ENCODE peak calls at places on chromosomes 16 and 17, in ten cellular contexts. I, G, R, M, S, L, B, X, Z and J are unnamed samples.

GRCh38 chr16:19555938-19556778 is 655 bp downstream of the VPS35L start:
- DNase-seq in G (no peak), R (peak; percentile 38), M (no peak), Z (no peak), S (no peak), I (peak; percentile 88), B (no peak), X (peak; percentile 27), L (no peak), J (peak; percentile 14)

GRCh38 chr16:85800321-85800669 is 800 bp downstream of the COX4I1 start:
- DNase-seq in R (peak; percentile 13), Z (no peak), M (no peak), L (no peak), I (peak; percentile 23), B (no peak), X (no peak), G (no peak), S (no peak), J (no peak)

GRCh38 chr17:46776298-46777005 is 42.0 kb downstream of the WNT3 start:
- DNase-seq in X (no peak), G (no peak), M (no peak), S (no peak), L (no peak), Z (no peak), R (no peak), I (no peak), B (no peak), J (no peak)

GRCh38 chr16:80369559-80369958 is 171.2 kb upstream of the DYNLRB2 start:
- DNase-seq in B (no peak), M (no peak), L (no peak), X (peak; percentile 39), I (peak; percentile 84), Z (no peak), R (no peak), S (no peak), G (no peak), J (no peak)

GRCh38 chr17:83155128-83156081 is 76.0 kb downstream of the METRNL start:
- DNase-seq in G (no peak), X (no peak), M (peak; percentile 81), Z (peak; percentile 64), S (no peak), L (no peak), I (no peak), B (no peak), R (no peak), J (no peak)

GRCh38 chr16:17803625-17804410 is 333.1 kb upstream of the XYLT1 start:
- DNase-seq in B (no peak), S (no peak), I (no peak), Z (no peak), M (no peak), R (no peak), G (no peak), L (no peak), X (no peak), J (no peak)

GRCh38 chr17:67559381-67559966 is 158.3 kb upstream of the NOL11 start:
- DNase-seq in M (no peak), R (no peak), I (no peak), L (no peak), S (no peak), X (no peak), B (no peak), Z (no peak), G (no peak), J (no peak)

GRCh38 chr16:84182104-84182503 is 4.8 kb downstream of the TAF1C start:
- DNase-seq in M (no peak), I (no peak), R (no peak), X (no peak), B (no peak), G (no peak), L (no peak), S (no peak), Z (no peak), J (no peak)

GRCh38 chr17:18961634-18962493 is 9.9 kb downstream of the SLC5A10 start:
- DNase-seq in I (no peak), S (no peak), R (no peak), Z (peak; percentile 23), X (peak; percentile 47), B (no peak), L (no peak), G (no peak), M (no peak), J (no peak)

GRCh38 chr17:48375356-48375755 is 54.7 kb downstream of the SKAP1 start:
- DNase-seq in I (no peak), G (no peak), Z (no peak), L (no peak), R (no peak), S (no peak), X (peak; percentile 41), B (no peak), M (no peak), J (no peak)

GRCh38 chr17:15981208-15981607 is 18.3 kb downstream of the ZSWIM7 start:
- DNase-seq in L (no peak), G (no peak), Z (no peak), R (peak; percentile 10), I (no peak), S (no peak), X (peak; percentile 42), B (no peak), M (no peak), J (no peak)

GRCh38 chr16:56742030-56742984 is 12.4 kb downstream of the NUP93 start:
- DNase-seq in B (no peak), L (no peak), S (no peak), R (no peak), Z (no peak), G (no peak), M (no peak), X (peak; percentile 79), I (no peak), J (no peak)

GRCh38 chr16:1277016-1277944 is 21.4 kb downstream of the TPSD1 start:
- DNase-seq in B (no peak), X (no peak), Z (no peak), S (no peak), M (no peak), R (no peak), G (no peak), L (no peak), I (no peak), J (no peak)

GRCh38 chr16:1279945-1280589 is 24.2 kb downstream of the TPSD1 start:
- DNase-seq in B (no peak), X (no peak), M (no peak), R (no peak), Z (no peak), L (no peak), S (no peak), I (no peak), G (no peak), J (peak; percentile 9)

GRCh38 chr16:1277945-1278282 is 22.0 kb downstream of the TPSD1 start:
- DNase-seq in X (no peak), Z (no peak), B (no peak), L (no peak), S (no peak), I (no peak), G (no peak), R (no peak), M (no peak), J (no peak)

GRCh38 chr16:1279081-1279944 is 23.4 kb downstream of the TPSD1 start:
- DNase-seq in R (no peak), M (no peak), G (no peak), Z (no peak), S (no peak), I (no peak), B (no peak), L (no peak), X (no peak), J (no peak)

DNA sequence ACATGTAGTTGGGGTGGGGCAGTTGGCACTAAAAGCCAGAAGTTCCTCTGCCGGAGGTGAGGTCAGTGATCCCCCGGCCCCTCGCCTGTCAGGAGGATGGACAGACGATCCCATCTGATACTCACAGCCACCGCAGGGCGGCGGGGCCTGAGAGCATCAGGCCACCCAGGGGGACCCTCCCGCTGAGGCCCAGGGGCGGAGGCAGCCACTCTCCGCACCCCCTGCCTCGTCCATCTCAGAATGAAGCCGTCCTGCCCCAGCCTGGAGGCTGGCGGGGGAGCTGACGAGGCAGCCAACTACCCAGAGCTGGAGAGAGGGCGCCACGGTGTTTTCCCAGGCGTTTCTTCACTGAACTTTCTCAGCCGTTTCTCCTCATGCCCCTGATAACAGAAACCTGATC is 22.6 kb downstream of the TPSD1 start:
- DNase-seq in Z (no peak), B (no peak), L (no peak), I (peak; percentile 74), S (no peak), X (no peak), M (no peak), G (no peak), R (no peak), J (no peak)
- H3K4me3 ChIP-seq in Z (no peak overlapping the region), B (no peak overlapping the region), L (no peak overlapping the region), I (no peak overlapping the region), S (no peak overlapping the region), X (no peak overlapping the region), M (no peak overlapping the region), G (no peak overlapping the region), R (no peak overlapping the region), J (no peak overlapping the region)

DNA sequence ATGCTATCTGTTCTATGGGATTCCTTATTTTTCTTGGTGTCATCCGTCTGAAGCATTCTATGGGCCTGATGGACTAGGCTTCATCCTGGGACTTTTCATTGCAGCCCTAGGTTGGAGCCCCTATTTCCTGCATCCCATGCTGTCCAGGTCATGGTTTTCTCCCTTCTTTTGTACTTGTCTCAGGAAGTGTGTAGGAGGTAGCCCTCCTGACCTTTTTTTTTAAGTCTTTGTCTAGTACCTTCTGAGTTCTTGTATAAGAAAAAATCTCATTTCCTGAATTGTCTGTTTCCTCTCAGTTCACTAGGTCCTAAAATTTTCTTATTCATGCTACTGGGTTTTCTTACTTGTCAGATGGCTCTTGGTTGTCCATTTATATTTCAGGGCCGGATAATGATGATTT is 6.0 kb downstream of the NDEL1 start:
- DNase-seq in R (no peak), Z (no peak), B (no peak), G (no peak), L (no peak), S (no peak), M (no peak), I (no peak), X (no peak), J (no peak)
- H3K4me1 ChIP-seq in R (peaks cover 15% of the 10 kb centered on the region), Z (peaks cover 33% of the 10 kb centered on the region), B (peaks cover 37% of the 10 kb centered on the region), G (peaks cover 34% of the 10 kb centered on the region), L (peaks cover 60% of the 10 kb centered on the region), S (peaks cover 68% of the 10 kb centered on the region), M (peaks cover 8% of the 10 kb centered on the region), I (peaks cover 17% of the 10 kb centered on the region), X (peaks cover 4% of the 10 kb centered on the region), J (no peaks in the 10 kb centered on the region)

DNA sequence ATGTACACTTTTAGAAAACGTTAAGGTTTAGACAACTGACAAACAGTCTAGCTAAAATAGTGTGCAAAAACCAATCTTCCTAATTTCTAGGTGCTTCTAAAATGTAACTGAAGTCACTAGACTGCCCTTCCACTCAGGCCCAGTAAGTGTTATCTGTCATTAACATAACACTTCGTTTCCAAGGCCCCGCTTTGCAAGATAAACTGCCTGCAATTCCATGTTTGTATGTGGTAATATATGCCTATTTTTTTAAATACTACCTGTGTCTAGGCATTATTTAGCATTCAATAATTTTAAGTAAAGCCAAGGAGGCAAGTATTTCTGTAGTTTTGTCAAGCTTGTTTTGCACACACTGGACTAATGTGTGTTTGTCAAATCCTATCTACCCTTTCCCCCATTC is 3.2 kb downstream of the USP32 start:
- DNase-seq in L (no peak), I (no peak), G (no peak), B (no peak), R (no peak), Z (no peak), S (no peak), M (no peak), X (no peak), J (no peak)
- H3K4me3 ChIP-seq in L (no peak overlapping the region), I (peak overlapping the region; percentile 9), G (no peak overlapping the region), B (no peak overlapping the region), R (no peak overlapping the region), Z (no peak overlapping the region), S (no peak overlapping the region), M (no peak overlapping the region), X (no peak overlapping the region), J (no peak overlapping the region)

GRCh38 chr17:1583569-1583968 is 21.0 kb upstream of the PITPNA start:
- DNase-seq in Z (no peak), L (no peak), S (no peak), R (no peak), G (no peak), M (no peak), I (no peak), X (no peak), B (no peak), J (no peak)
- H3K4me1 ChIP-seq in Z (peaks cover 16% of the 10 kb centered on the region), L (peaks cover 9% of the 10 kb centered on the region), S (peaks cover 12% of the 10 kb centered on the region), R (peaks cover 12% of the 10 kb centered on the region), G (no peaks in the 10 kb centered on the region), M (no peaks in the 10 kb centered on the region), I (peaks cover 4% of the 10 kb centered on the region), X (no peaks in the 10 kb centered on the region), B (no peaks in the 10 kb centered on the region), J (no peaks in the 10 kb centered on the region)